ENCODE peak calls at places on chromosome 10, in nine cellular contexts. V, F, E, I, N, K, P, W and Q are unnamed samples.

GRCh38 chr10:122435212-122435827 is 19.1 kb upstream of the ARMS2 start:
- DNase-seq in I (peak), W (no peak), V (no peak), K (no peak), F (no peak), N (peak), E (no peak), P (no peak), Q (no peak)

GRCh38 chr10:42940487-42941157 is 136.2 kb upstream of the RET start:
- DNase-seq in I (no peak), W (no peak), F (no peak), N (no peak), V (no peak), P (no peak), E (peak), K (no peak), Q (no peak)

GRCh38 chr10:99966306-99966705 is 43.4 kb downstream of the DNMBP start:
- DNase-seq in W (peak), E (no peak), F (no peak), K (no peak), N (peak), P (no peak), I (no peak), V (peak), Q (no peak)

GRCh38 chr10:73953665-73954064 is 42.7 kb downstream of the PLAU start:
- DNase-seq in I (no peak), F (no peak), P (no peak), W (no peak), K (no peak), N (no peak), V (no peak), E (no peak), Q (no peak)

GRCh38 chr10:3484306-3485187 is 300.5 kb downstream of the KLF6 start:
- DNase-seq in F (no peak), K (no peak), P (no peak), V (no peak), E (no peak), W (no peak), N (no peak), I (no peak), Q (no peak)

GRCh38 chr10:24465124-24465874 is 256.4 kb downstream of the KIAA1217 start:
- DNase-seq in I (no peak), K (no peak), N (no peak), F (no peak), P (no peak), V (no peak), W (no peak), E (no peak), Q (peak)

GRCh38 chr10:111175786-111176185 is 99.0 kb downstream of the ADRA2A start:
- DNase-seq in F (no peak), K (no peak), W (no peak), P (no peak), V (no peak), E (no peak), I (no peak), N (no peak), Q (no peak)

GRCh38 chr10:8060010-8060703 is 5.7 kb downstream of the GATA3 start:
- DNase-seq in N (no peak), W (no peak), I (no peak), F (no peak), E (peak), P (no peak), K (no peak), V (no peak), Q (no peak)

GRCh38 chr10:79103585-79103984 is 34.8 kb downstream of the ZMIZ1 start:
- DNase-seq in I (no peak), P (no peak), V (no peak), N (no peak), E (no peak), W (no peak), F (no peak), K (no peak), Q (no peak)

GRCh38 chr10:75432176-75432575 is 752 bp downstream of the LRMDA start:
- DNase-seq in I (no peak), K (no peak), V (peak), E (peak), F (no peak), N (no peak), P (peak), W (no peak), Q (peak)

GRCh38 chr10:127320176-127320575 is 123.8 kb upstream of the INSYN2A start:
- DNase-seq in N (no peak), E (no peak), P (no peak), V (peak), F (no peak), W (no peak), K (no peak), I (peak), Q (no peak)

GRCh38 chr10:12547301-12547771 is 198.0 kb downstream of the CAMK1D start:
- DNase-seq in E (peak), N (no peak), W (no peak), K (no peak), V (no peak), F (no peak), P (no peak), I (no peak), Q (no peak)

GRCh38 chr10:96419351-96419750 is 60.5 kb upstream of the OPALIN start:
- DNase-seq in E (no peak), V (no peak), F (no peak), N (no peak), K (no peak), I (no peak), P (no peak), W (no peak), Q (no peak)

GRCh38 chr10:1663226-1663625 is 74.1 kb downstream of the ADARB2 start:
- DNase-seq in I (no peak), P (no peak), E (no peak), W (no peak), K (no peak), V (no peak), F (no peak), N (no peak), Q (no peak)

GRCh38 chr10:89367529-89367928 is 10.3 kb upstream of the IFIT1B start:
- DNase-seq in V (no peak), E (no peak), N (no peak), F (no peak), I (no peak), K (no peak), W (no peak), P (no peak), Q (no peak)

GRCh38 chr10:60753817-60754216 is 24.5 kb upstream of the CDK1 start:
- DNase-seq in K (no peak), F (no peak), W (no peak), V (no peak), P (no peak), E (no peak), N (no peak), I (no peak), Q (no peak)

GRCh38 chr10:52979295-52980025 is 206.9 kb upstream of the MBL2 start:
- DNase-seq in P (no peak), F (no peak), E (no peak), I (no peak), K (no peak), W (no peak), V (no peak), N (no peak), Q (no peak)

GRCh38 chr10:101682172-101682825 is 12.7 kb downstream of the FBXW4 start:
- DNase-seq in V (no peak), F (no peak), W (no peak), N (no peak), I (no peak), K (no peak), P (no peak), E (no peak), Q (no peak)

GRCh38 chr10:77973276-77973675 is 46.7 kb upstream of the DLG5 start:
- DNase-seq in F (no peak), W (no peak), P (no peak), K (no peak), V (no peak), N (no peak), I (no peak), E (peak), Q (no peak)

GRCh38 chr10:106952033-106952432 is 212.5 kb downstream of the SORCS1 start:
- DNase-seq in K (no peak), N (no peak), F (no peak), E (no peak), I (no peak), V (no peak), P (no peak), W (no peak), Q (no peak)

GRCh38 chr10:92342801-92343200 is 51.8 kb downstream of the MARCHF5 start:
- DNase-seq in E (no peak), F (no peak), W (peak), K (no peak), V (no peak), N (no peak), I (no peak), P (no peak), Q (no peak)

GRCh38 chr10:24168258-24169170 is 40.4 kb upstream of the KIAA1217 start:
- DNase-seq in F (no peak), E (no peak), I (no peak), V (peak), W (no peak), N (no peak), P (no peak), K (no peak), Q (no peak)

GRCh38 chr10:73478636-73479035 is 17.2 kb downstream of the PPP3CB start:
- DNase-seq in I (no peak), N (no peak), W (no peak), E (no peak), K (no peak), P (no peak), V (no peak), F (no peak), Q (no peak)

GRCh38 chr10:124308811-124309210 is 109.9 kb downstream of the OAT start:
- DNase-seq in F (no peak), W (no peak), K (no peak), V (no peak), E (peak), N (no peak), P (no peak), I (no peak), Q (no peak)

GRCh38 chr10:78236416-78237015 is 202.9 kb downstream of the RPS24 start:
- DNase-seq in K (no peak), W (no peak), V (no peak), F (no peak), E (no peak), I (no peak), N (no peak), P (no peak), Q (no peak)

GRCh38 chr10:22280078-22280477 is 36.1 kb upstream of the COMMD3 start:
- DNase-seq in K (no peak), F (no peak), W (no peak), P (no peak), I (no peak), N (no peak), V (no peak), E (no peak), Q (no peak)

GRCh38 chr10:93926613-93927012 is 32.8 kb downstream of the SLC35G1 start:
- DNase-seq in V (no peak), K (no peak), N (no peak), E (no peak), I (no peak), P (no peak), F (no peak), W (no peak), Q (no peak)

GRCh38 chr10:4838743-4839142 is 12.7 kb downstream of the AKR1E2 start:
- DNase-seq in K (no peak), I (peak), W (no peak), P (no peak), F (no peak), V (no peak), E (no peak), N (no peak), Q (no peak)

GRCh38 chr10:60937022-60937421 is 7.0 kb downstream of the RHOBTB1 start:
- DNase-seq in K (no peak), N (no peak), P (no peak), W (no peak), E (no peak), V (no peak), I (no peak), F (no peak), Q (peak)

GRCh38 chr10:28481968-28482367 is 51.0 kb upstream of the WAC start:
- DNase-seq in K (no peak), P (no peak), V (no peak), N (no peak), F (no peak), E (no peak), W (no peak), I (no peak), Q (no peak)

GRCh38 chr10:114648368-114648767 is 9.7 kb downstream of the ABLIM1 start:
- DNase-seq in E (no peak), F (no peak), I (no peak), N (no peak), V (peak), K (no peak), P (no peak), W (no peak), Q (no peak)

GRCh38 chr10:52875341-52875740 is 102.8 kb upstream of the MBL2 start:
- DNase-seq in I (no peak), P (no peak), W (no peak), K (no peak), E (no peak), V (no peak), F (no peak), N (no peak), Q (no peak)

GRCh38 chr10:128000660-128001059 is 93.8 kb downstream of the PTPRE start:
- DNase-seq in V (peak), F (no peak), N (no peak), E (no peak), I (no peak), K (no peak), P (no peak), W (peak), Q (no peak)

GRCh38 chr10:123323884-123324283 is 169.7 kb downstream of the BUB3 start:
- DNase-seq in N (no peak), P (no peak), V (no peak), E (no peak), K (no peak), W (no peak), F (no peak), I (no peak), Q (no peak)

GRCh38 chr10:89532476-89532875 is 2.9 kb downstream of the SLC16A12 start:
- DNase-seq in I (no peak), E (no peak), P (no peak), F (no peak), N (no peak), K (no peak), V (no peak), W (no peak), Q (no peak)

GRCh38 chr10:25444266-25444665 is 269.5 kb downstream of the GPR158 start:
- DNase-seq in P (no peak), N (no peak), E (no peak), V (no peak), W (no peak), I (no peak), K (no peak), F (no peak), Q (no peak)

GRCh38 chr10:35456175-35456574 is 119.9 kb downstream of the CCNY start:
- DNase-seq in K (no peak), F (no peak), P (no peak), E (no peak), V (no peak), N (no peak), I (no peak), W (no peak), Q (no peak)

DNA sequence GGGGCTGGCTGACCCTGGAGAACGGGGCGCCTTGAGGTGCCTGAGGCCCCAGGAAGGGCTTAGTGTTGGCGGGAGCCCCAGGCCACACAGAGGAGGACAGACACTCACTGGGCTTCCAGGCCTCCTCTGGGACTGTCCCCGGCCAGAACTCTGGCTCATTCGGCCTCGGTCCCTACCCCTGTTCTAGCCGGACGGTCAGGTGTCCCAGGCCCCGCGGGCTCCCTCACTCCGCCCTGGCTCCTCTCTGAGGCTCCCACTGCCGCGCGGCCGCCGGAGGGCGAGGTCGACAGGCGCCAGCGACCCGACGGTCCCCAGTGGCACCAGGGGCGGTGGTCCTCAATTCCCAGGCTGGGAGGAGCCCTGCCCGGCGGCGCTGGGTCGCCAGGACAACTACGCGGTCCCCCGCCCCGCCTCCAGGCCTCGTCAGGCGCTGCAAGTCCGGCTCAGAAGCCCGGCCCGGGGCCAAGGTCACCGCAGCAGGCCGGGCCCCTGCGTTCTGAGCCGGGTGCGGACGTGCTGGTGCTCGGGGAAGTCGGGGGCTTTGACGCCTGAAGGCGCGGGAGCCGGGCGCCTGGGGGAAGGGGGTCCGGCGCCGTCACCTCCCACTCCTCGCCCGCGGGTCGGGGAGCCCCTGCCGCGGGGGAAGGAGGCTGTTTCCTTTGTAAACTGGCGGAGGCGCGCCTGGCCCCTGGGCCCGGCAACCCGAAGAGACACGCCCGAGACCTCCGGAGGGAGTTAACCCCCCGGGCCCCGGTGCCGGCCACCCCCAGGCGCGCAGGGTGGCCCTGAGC is 1.1 kb upstream of the PWWP2B start:
- DNase-seq in N (no peak), I (peak), P (peak), W (no peak), F (no peak), V (peak), K (no peak), E (peak), Q (peak)
- TF ChIP-seq POLR2A in N (no peak), I (peak), P (no peak), W (no peak), F (peak), V (peak), K (no peak), E (no peak), Q (peak)

GRCh38 chr10:72309290-72310240 is 35.8 kb downstream of the DDIT4 start:
- DNase-seq in K (no peak), N (no peak), V (no peak), I (no peak), W (no peak), F (no peak), P (no peak), E (peak), Q (no peak)
- TF ChIP-seq POLR2A in K (no peak), N (peak), V (no peak), I (peak), W (no peak), F (no peak), P (no peak), E (no peak), Q (no peak)

DNA sequence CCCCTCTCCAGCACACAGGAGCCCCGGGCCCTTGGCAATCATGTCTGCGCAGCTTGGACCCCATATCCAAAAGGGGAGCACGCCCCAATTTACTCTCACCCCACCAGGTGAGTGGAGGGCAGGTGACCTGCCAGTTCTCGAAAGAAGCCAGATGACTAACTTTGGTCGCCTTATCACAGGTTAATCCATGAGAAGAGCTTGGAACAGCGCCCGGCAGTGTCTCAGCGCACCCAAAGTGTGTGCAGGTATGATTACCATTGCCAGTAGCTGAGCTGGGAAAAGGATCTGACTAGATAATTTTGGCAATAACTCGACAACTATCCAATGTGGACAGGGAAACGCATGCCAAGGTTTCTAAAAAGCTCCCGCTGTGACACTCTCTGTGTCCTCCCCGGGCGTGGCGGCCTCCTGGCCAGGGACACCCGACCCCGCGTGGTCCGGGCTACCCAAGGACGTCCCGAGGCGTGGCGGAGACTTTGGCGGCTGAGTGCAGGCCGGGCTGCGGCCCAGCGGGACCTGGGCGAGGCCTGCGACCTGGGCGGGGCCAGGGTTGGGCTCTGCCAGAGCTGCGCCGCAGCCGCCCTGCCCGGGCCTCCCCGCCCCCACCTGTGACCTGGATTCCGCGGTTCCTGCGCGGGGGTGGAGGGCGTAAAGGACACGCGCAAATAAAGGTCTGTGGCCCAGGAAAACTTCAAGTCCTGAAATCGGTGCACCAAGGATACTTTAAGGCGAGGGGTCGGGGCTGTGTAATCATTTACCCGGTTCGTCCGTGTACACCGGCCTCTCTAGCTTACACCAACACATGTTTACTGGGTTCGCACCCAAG is 13.7 kb upstream of the WAPL start:
- DNase-seq in I (peak), K (peak), V (peak), F (no peak), W (no peak), P (peak), E (peak), N (peak), Q (peak)
- TF ChIP-seq POLR2A in I (no peak), K (no peak), V (peak), F (no peak), W (no peak), P (no peak), E (no peak), N (no peak), Q (peak)

GRCh38 chr10:31929260-31929985 is 792 bp upstream of the ARHGAP12 start:
- DNase-seq in E (peak), P (peak), K (no peak), N (no peak), V (peak), W (no peak), F (no peak), I (peak), Q (peak)
- TF ChIP-seq POLR2A in E (no peak), P (no peak), K (no peak), N (peak), V (peak), W (no peak), F (no peak), I (no peak), Q (peak)

GRCh38 chr10:97689637-97690036 is 2.6 kb upstream of the AVPI1 start:
- DNase-seq in F (no peak), V (peak), K (no peak), N (peak), W (peak), P (no peak), E (peak), I (peak), Q (no peak)
- TF ChIP-seq POLR2A in F (no peak), V (no peak), K (no peak), N (no peak), W (no peak), P (no peak), E (no peak), I (peak), Q (no peak)

GRCh38 chr10:65570143-65571010 is 1355.5 kb upstream of the LRRTM3 start:
- DNase-seq in N (peak), K (no peak), F (peak), I (no peak), W (peak), P (no peak), V (no peak), E (no peak), Q (peak)
- TF ChIP-seq POLR2A in N (peak), K (no peak), F (peak), I (no peak), W (peak), P (no peak), V (no peak), E (no peak), Q (peak)

DNA sequence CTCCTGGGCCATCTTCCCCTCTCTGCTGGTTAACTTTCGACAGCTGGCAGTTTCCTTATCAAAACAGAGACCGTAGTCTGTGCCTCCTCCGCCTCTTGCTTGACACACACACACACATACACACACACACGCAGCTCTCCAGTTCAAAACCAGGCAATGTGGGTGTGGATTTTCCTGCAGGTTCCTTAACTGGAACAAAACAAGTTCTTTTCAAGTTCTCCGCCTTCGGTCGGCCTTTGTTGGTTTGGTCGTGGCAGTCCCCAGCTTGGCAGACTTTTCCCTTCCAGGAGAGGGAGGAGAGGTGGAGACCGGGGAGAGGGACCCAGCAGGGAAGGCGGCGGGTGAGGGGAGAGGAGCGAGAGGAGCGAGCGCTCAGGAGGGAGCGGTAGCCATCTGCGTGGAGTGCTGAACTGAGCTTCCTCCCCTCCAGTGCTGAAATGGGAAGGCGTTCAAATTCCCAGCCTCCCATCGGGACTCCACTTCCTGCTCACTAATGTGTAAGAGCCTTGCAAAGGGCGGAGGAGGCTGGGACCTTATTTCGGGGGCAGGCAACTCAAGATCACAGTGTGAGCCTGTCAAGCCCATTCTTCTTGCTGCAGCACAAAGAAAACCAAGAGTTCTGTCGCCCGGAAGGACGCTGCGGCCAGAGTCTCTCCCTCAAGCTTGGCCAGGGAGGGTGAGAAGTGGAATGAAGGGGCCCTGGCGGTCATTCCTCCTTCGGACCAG is 120.6 kb downstream of the PRPF18 start:
- DNase-seq in E (peak), F (peak), P (peak), I (peak), N (no peak), V (peak), K (no peak), W (peak), Q (peak)
- TF ChIP-seq POLR2A in E (no peak), F (peak), P (no peak), I (peak), N (no peak), V (no peak), K (peak), W (peak), Q (no peak)